ENCODE peak calls at places on chromosomes 12 and 14, in four cellular contexts. J is HuH-7.5; V is CD8-positive, alpha-beta memory T cell; P is stimulated activated CD8-positive, alpha-beta memory T cell treated with anti-CD3 and anti-CD28 coated beads, Interleukin-15, amount 100 ng/mL, for 48 hours. K is an unnamed sample.

GRCh38 chr14:96637521-96637920 is 135.3 kb downstream of the PAPOLA start:
- DNase-seq in J (no peak), V (no peak), P (no peak), K (no peak)

GRCh38 chr14:97994020-97994531 is 1196.9 kb downstream of the VRK1 start:
- DNase-seq in J (no peak), V (no peak), P (no peak), K (no peak)

GRCh38 chr14:105166571-105167302 is 1.8 kb downstream of the JAG2 start:
- DNase-seq in J (no peak), V (no peak), P (no peak), K (no peak)

GRCh38 chr14:36069535-36069900 is 107.0 kb downstream of the PTCSC3 start:
- DNase-seq in J (peak; percentile 13), V (no peak), P (no peak), K (no peak)

GRCh38 chr12:47744005-47744651 is 14.6 kb downstream of the RAPGEF3 start:
- DNase-seq in J (peak; percentile 86), V (peak; percentile 30), P (no peak), K (peak; percentile 33)

GRCh38 chr14:79011091-79011919 is 841.1 kb downstream of the NRXN3 start:
- DNase-seq in J (no peak), V (no peak), P (no peak), K (no peak)

GRCh38 chr14:88535149-88535548 is 19.7 kb downstream of the PTPN21 start:
- DNase-seq in J (no peak), V (no peak), P (no peak), K (no peak)

GRCh38 chr12:49673446-49674317 is 33.5 kb downstream of the FMNL3 start:
- DNase-seq in J (no peak), V (no peak), P (no peak), K (no peak)

GRCh38 chr12:7501031-7501585 is 2.5 kb downstream of the CD163 start:
- DNase-seq in J (no peak), V (no peak), P (no peak), K (no peak)

GRCh38 chr14:104476437-104476836 is 103.1 kb upstream of the C14orf180 start:
- DNase-seq in J (no peak), V (no peak), P (no peak), K (no peak)

GRCh38 chr12:113184098-113184899 is 979 bp downstream of the DDX54 start:
- DNase-seq in J (no peak), V (no peak), P (no peak), K (no peak)

GRCh38 chr14:50425816-50426215 is 29.1 kb upstream of the CDKL1 start:
- DNase-seq in J (no peak), V (no peak), P (no peak), K (no peak)

GRCh38 chr12:102781117-102781516 is 135.9 kb downstream of the PAH start:
- DNase-seq in J (no peak), V (no peak), P (no peak), K (no peak)

GRCh38 chr14:63857467-63858030 is 4.7 kb downstream of the SYNE2 start:
- DNase-seq in J (no peak), V (peak; percentile 16), P (no peak), K (no peak)

GRCh38 chr14:90795744-90796143 is 20.5 kb downstream of the TTC7B start:
- DNase-seq in J (no peak), V (no peak), P (no peak), K (no peak)

GRCh38 chr12:29562167-29562776 is 64.8 kb upstream of the OVCH1 start:
- DNase-seq in J (no peak), V (no peak), P (no peak), K (no peak)

GRCh38 chr12:8860165-8860961 is 37.9 kb downstream of the A2ML1 start:
- DNase-seq in J (no peak), V (peak; percentile 7), P (peak; percentile 3), K (peak; percentile 3)

K was measured in naive B cell.